ENCODE peak calls at places on chromosome 2, in five cellular contexts. O is heart left ventricle, P is spleen, H is testis, V is Peyer's patch. B is an unnamed sample.

GRCh38 chr2:46570396-46570795 is 91.0 kb downstream of the TMEM247 start:
- DNase-seq in V (no peak), H (no peak), P (no peak), O (no peak), B (no peak)

GRCh38 chr2:3465844-3466481 is 53.4 kb downstream of the ADI1 start:
- DNase-seq in H (no peak), P (peak), O (peak), V (no peak), B (no peak)

GRCh38 chr2:37795938-37796337 is 124.5 kb upstream of the CDC42EP3 start:
- DNase-seq in O (no peak), P (no peak), H (no peak), V (no peak), B (no peak)

GRCh38 chr2:240872317-240873097 is 3.9 kb downstream of the AGXT start:
- DNase-seq in H (no peak), O (no peak), V (no peak), P (peak), B (no peak)

GRCh38 chr2:235856151-235856819 is 311.9 kb downstream of the GBX2 start:
- DNase-seq in H (no peak), V (no peak), O (no peak), P (no peak), B (no peak)

GRCh38 chr2:61995059-61995458 is 89.6 kb downstream of the COMMD1 start:
- DNase-seq in O (no peak), V (no peak), H (no peak), P (no peak), B (no peak)

GRCh38 chr2:235055891-235056516 is 104.2 kb downstream of the SH3BP4 start:
- DNase-seq in H (peak), V (peak), O (no peak), P (no peak), B (no peak)

GRCh38 chr2:96716388-96716787 is 23.5 kb downstream of the LMAN2L start:
- DNase-seq in V (no peak), H (no peak), O (no peak), P (no peak), B (no peak)

GRCh38 chr2:128317186-128317897 is 1.3 kb downstream of the HS6ST1 start:
- DNase-seq in V (peak), P (peak), H (peak), O (peak), B (peak)

GRCh38 chr2:120642646-120643045 is 93.0 kb upstream of the GLI2 start:
- DNase-seq in O (no peak), V (no peak), P (no peak), H (no peak), B (no peak)

GRCh38 chr2:197931661-197932312 is 127.4 kb downstream of the PLCL1 start:
- DNase-seq in H (no peak), O (no peak), P (no peak), V (no peak), B (no peak)

GRCh38 chr2:70708376-70709199 is 59.4 kb downstream of the ADD2 start:
- DNase-seq in O (no peak), P (no peak), V (no peak), H (no peak), B (no peak)

GRCh38 chr2:220703279-220703678 is 868.8 kb downstream of the EPHA4 start:
- DNase-seq in P (no peak), H (no peak), V (no peak), O (no peak), B (no peak)

GRCh38 chr2:133054297-133054696 is 384.3 kb upstream of the LYPD1 start:
- DNase-seq in O (no peak), P (no peak), V (no peak), H (no peak), B (no peak)

GRCh38 chr2:31319391-31320175 is 85.6 kb downstream of the EHD3 start:
- DNase-seq in O (no peak), H (peak), V (peak), P (no peak), B (peak)

GRCh38 chr2:46248171-46248570 is 49.0 kb upstream of the EPAS1 start:
- DNase-seq in H (no peak), P (no peak), V (no peak), O (no peak), B (no peak)

GRCh38 chr2:12320027-12320734 is 396.6 kb upstream of the TRIB2 start:
- DNase-seq in V (peak), H (no peak), O (no peak), P (no peak), B (no peak)

GRCh38 chr2:233178994-233179847 is 72.3 kb upstream of the ATG16L1 start:
- DNase-seq in P (no peak), H (no peak), V (no peak), O (no peak), B (no peak)

GRCh38 chr2:150526006-150526405 is 38.5 kb upstream of the RND3 start:
- DNase-seq in H (no peak), O (no peak), P (no peak), V (no peak), B (no peak)

GRCh38 chr2:82792316-82792715 is 1666.8 kb downstream of the SUCLG1 start:
- DNase-seq in O (no peak), H (no peak), P (no peak), V (no peak), B (no peak)

GRCh38 chr2:187982668-187983067 is 309.0 kb upstream of the GULP1 start:
- DNase-seq in H (no peak), O (no peak), V (no peak), P (no peak), B (no peak)

GRCh38 chr2:9030882-9031645 is 27.6 kb upstream of the MBOAT2 start:
- DNase-seq in V (no peak), P (no peak), H (no peak), O (no peak), B (no peak)

GRCh38 chr2:119290859-119291587 is 67.4 kb downstream of the STEAP3 start:
- DNase-seq in O (peak), V (peak), P (no peak), H (peak), B (peak)

GRCh38 chr2:172775319-172775718 is 39.7 kb downstream of the RAPGEF4 start:
- DNase-seq in O (no peak), V (no peak), P (no peak), H (no peak), B (no peak)

GRCh38 chr2:85888020-85888744 is 608 bp downstream of the ST3GAL5 start:
- DNase-seq in V (peak), P (peak), O (no peak), H (peak), B (peak)

GRCh38 chr2:227828385-227828990 is 14.8 kb downstream of the CCL20 start:
- DNase-seq in V (peak), P (no peak), H (no peak), O (no peak), B (no peak)

GRCh38 chr2:51027968-51028367 is 4.0 kb downstream of the NRXN1 start:
- DNase-seq in P (peak), V (no peak), H (peak), O (no peak), B (no peak)

GRCh38 chr2:190328748-190329147 is 9.1 kb upstream of the HIBCH start:
- DNase-seq in V (no peak), H (no peak), O (no peak), P (no peak), B (no peak)

DNA sequence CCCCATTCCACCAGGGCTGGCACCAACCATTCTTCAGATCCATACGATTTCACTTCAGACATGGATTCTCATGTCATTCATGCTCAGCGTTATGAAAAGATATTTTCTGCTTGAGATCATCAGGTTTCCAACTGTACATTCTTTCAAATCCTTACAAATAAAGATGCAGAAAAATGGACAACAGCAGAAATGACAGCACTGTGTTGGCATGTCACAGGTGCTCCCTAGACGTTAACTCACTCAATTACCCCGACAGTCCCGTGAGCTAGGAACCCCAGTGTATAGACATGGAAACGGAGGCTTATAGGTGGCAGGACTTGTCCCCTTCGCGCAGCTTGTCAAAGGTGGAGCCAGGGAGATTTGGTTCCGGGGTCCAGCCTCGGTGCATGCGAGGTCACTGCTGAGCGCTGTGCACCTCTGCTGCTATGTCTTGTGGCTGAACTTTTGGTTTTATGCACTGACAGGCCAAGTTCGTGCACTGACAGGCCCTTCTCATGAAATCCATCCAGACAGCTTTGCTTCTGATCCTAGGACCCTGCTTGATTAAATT is 17.7 kb downstream of the FHL2 start:
- DNase-seq in P (no peak), H (no peak), O (no peak), V (no peak), B (no peak)
- TF ChIP-seq POLR2A in P (no peak), H (no peak), O (no peak), V (no peak), B (no peak)

GRCh38 chr2:218898109-218898878 is 17.6 kb downstream of the WNT10A start:
- DNase-seq in P (peak), O (peak), H (peak), V (peak), B (peak)

GRCh38 chr2:218897394-218898108 is 16.9 kb downstream of the WNT10A start:
- DNase-seq in H (no peak), P (peak), V (no peak), O (no peak), B (no peak)

GRCh38 chr2:218895326-218895725 is 14.7 kb downstream of the WNT10A start:
- DNase-seq in H (no peak), O (no peak), V (no peak), P (no peak), B (no peak)

GRCh38 chr2:218895758-218896500 is 15.3 kb downstream of the WNT10A start:
- DNase-seq in H (no peak), P (no peak), V (no peak), O (no peak), B (no peak)

DNA sequence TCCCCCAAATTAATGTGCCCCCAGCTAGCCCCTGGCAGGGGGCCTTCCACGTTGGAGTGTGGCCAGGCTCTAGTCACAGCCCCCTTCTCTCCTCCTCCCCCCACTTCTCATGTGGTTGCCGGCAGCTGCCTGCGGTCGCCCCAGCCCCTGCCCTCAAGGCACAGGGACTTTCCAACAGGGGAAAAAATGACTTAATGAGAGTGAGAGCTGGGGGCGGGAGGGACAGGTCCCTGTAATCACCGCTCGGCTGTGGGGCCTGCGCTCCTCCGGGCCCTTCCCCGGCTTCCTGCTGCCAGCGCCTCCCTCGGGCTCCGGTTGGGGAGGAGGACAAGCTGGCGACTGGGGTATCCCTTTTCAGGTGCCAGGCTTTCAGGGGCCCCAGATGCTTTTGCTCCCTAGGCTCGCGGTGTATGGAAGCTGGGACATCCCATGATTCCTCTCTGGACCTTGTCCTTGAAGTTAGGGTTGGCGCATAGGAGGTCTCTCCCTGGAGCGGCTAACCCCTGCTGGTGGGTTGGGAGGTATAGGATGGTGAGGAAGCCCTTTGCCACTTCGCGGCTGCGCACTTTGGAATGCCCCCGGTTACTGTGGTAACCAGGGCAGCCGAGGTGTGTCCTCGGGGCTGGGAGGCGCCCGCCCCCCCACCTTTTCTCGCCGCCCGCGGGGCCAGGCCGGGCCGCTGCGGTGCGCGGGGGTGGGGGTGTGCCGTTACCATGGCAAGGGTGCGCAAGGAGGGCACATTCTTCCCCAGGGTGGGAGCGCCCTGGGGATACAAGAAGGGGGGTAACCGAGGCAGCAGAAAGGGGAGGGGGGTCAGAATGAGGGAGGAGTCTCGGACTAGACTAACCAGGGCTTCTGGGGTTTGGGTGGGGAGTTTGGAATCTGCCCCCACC is 16.1 kb downstream of the WNT10A start:
- DNase-seq in V (peak), H (no peak), P (peak), O (no peak), B (no peak)
- TF ChIP-seq CTCF in V (no peak), H (no peak), P (no peak), O (no peak), B (no peak)

GRCh38 chr2:73828818-73829570 is at the start of gene STAMBP:
- DNase-seq in O (peak), V (peak), H (peak), P (peak), B (peak)
- TF ChIP-seq POLR2A in O (peak), V (peak), H (peak), P (no peak), B (peak)

DNA sequence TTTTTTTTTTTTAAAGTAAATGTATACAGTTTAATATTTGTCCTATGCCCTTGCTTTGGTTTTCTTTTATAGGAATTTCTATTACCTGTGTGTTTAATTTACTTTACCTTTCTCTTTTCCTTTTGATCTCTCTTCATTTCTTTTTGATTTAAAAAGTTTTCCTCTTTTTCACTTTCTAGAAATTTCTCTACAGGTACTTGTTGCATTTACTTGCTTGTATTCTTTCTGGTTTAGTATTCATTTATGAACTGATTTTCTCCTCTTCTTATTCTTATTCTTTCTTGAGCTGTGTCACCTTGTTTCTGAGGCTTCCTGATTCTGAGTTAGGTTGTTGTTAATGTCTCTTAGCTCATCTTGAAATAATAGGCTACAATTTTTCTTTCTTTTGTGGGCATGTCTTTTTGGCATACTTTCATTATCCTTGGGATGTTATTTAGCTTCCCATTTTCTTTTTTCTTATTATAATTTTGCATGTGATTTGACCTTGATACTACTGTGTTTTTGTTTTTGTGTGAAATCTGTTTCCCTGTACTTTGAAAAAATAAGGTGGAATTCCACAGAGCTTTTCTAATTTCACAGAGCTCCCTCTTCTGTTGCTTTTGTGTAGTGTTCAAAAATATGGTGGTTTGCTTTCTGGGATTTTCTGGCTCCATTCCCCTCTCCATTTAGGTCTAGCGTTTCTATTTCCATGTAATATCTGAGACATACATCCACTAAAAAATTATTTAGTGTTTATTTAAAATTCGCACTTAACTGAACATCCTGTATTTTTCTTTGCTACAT is 25.5 kb upstream of the ALMS1 start:
- DNase-seq in H (no peak), P (no peak), O (no peak), V (no peak), B (no peak)
- TF ChIP-seq CTCF in H (peak), P (no peak), O (no peak), V (no peak), B (no peak)

DNA sequence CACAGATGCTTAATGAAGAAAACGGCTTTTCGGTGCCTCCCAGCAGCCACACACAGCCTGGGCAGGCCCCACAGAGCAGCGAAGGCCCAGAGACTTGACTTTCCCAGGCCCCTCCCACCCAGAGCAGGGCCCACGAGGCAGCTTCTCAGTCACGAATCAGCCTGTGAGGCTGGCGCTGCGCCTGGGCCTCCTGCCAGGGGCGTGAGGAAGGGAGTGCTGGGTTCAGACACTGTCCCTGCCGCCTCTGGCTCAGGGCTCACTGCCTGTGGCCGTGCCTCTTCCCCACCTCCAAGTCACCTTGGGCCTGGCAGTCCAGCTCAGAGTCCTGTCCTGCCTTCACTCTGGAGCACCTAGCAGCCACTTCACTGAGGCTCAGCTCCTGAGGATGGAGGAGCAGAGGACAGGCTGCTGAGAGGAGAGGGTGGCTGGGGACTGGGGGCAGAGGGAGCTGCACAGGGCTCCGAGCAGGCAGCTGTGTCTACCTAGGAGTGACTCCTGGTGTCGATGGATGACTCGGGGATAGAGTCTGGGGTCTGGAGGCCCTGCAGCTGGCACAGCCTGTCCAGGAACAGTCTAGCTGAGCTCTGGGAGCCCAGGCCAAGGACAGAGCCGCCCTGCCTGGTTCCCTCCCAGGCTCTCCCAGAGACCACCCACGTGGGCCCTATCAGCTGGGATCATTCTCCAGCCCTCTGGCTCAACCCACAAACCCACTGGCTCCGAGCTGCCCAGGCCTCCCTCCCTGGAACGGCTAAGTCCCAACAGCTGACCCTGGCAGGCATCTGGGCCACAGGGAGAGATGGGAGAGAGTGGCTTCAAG is 36.4 kb upstream of the FOSL2 start:
- DNase-seq in V (peak), O (peak), P (peak), H (peak), B (peak)
- TF ChIP-seq POLR2A in V (peak), O (peak), P (no peak), H (no peak), B (no peak)

GRCh38 chr2:74010087-74010541 is 25.4 kb downstream of the TET3 start:
- DNase-seq in P (peak), H (peak), V (peak), O (peak), B (peak)
- TF ChIP-seq CTCF in P (no peak), H (no peak), V (no peak), O (no peak), B (no peak)

GRCh38 chr2:231000211-231000904 is 4.4 kb downstream of the SPATA3 start:
- DNase-seq in V (no peak), O (no peak), P (no peak), H (peak), B (peak)

GRCh38 chr2:230998882-230999281 is 3.0 kb downstream of the SPATA3 start:
- DNase-seq in H (no peak), V (no peak), P (no peak), O (no peak), B (no peak)

GRCh38 chr2:231001921-231002320 is 6.0 kb downstream of the SPATA3 start:
- DNase-seq in V (no peak), H (no peak), O (no peak), P (no peak), B (peak)

GRCh38 chr2:231001036-231001435 is 5.1 kb downstream of the SPATA3 start:
- DNase-seq in O (no peak), P (no peak), V (no peak), H (no peak), B (peak)

DNA sequence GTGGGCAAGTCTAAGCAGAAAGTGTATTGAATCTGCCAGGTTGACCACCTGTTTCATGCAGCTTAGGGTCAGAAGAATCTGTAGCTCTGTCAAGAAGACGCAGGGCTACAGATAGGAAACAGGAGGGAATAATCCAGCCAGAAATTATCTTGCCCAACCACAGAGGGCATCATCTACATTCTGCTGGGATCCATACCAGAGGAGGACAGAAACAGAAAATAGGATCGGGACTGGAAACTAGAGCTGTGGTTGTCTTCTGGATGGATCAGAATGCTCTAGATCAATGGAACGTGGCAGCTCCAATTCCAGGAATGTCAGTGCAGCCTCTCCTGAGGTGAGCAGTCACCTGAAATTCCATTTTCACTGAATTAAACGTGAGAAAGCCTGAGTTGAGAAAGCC is 3.6 kb downstream of the SPATA3 start:
- DNase-seq in H (no peak), O (no peak), V (no peak), P (no peak), B (no peak)
- TF ChIP-seq POLR2A in H (no peak), O (no peak), V (no peak), P (no peak), B (no peak)

GRCh38 chr2:238158807-238159539 is at the start of gene ERFE:
- DNase-seq in V (no peak), P (peak), H (peak), O (peak), B (no peak)
- TF ChIP-seq CTCF in V (peak), P (no peak), H (peak), O (peak), B (peak)

GRCh38 chr2:21915201-21915600 is 791.4 kb downstream of the TDRD15 start:
- DNase-seq in H (no peak), P (no peak), O (no peak), V (no peak), B (no peak)
- TF ChIP-seq POLR2A in H (no peak), P (no peak), O (no peak), V (no peak), B (no peak)

B was measured in sigmoid colon.